ENCODE peak calls at places on chromosomes 2 and 18, in four cellular contexts. F is HS-5, W is GM04503, X is progenitor cell of endocrine pancreas. C is an unnamed sample.

GRCh38 chr2:219739061-219739460 is 111.6 kb downstream of the SLC4A3 start:
- DNase-seq in F (no peak), W (no peak), X (no peak), C (no peak)

GRCh38 chr2:10536569-10537133 is 88.5 kb upstream of the ODC1 start:
- DNase-seq in F (no peak), W (no peak), X (no peak), C (peak; percentile 40)

GRCh38 chr2:15678346-15678745 is 86.7 kb downstream of the DDX1 start:
- DNase-seq in F (no peak), W (no peak), X (no peak), C (no peak)

GRCh38 chr2:25041928-25042320 is at the start of gene EFR3B:
- DNase-seq in F (peak; percentile 51), W (peak; percentile 52), X (peak; percentile 91), C (peak; percentile 93)

GRCh38 chr2:45570671-45571334 is 40.3 kb downstream of the SRBD1 start:
- DNase-seq in F (no peak), W (no peak), X (no peak), C (peak; percentile 23)

GRCh38 chr2:202161106-202161836 is 77.1 kb downstream of the SUMO1 start:
- DNase-seq in F (no peak), W (no peak), X (no peak), C (peak; percentile 25)

GRCh38 chr2:203535078-203535783 is at the start of gene RAPH1:
- DNase-seq in F (peak; percentile 56), W (peak; percentile 25), X (peak; percentile 65), C (peak; percentile 89)

GRCh38 chr2:111247491-111247890 is 126.8 kb downstream of the BCL2L11 start:
- DNase-seq in F (no peak), W (no peak), X (no peak), C (no peak)

GRCh38 chr2:167471332-167471731 is 583.1 kb downstream of the XIRP2 start:
- DNase-seq in F (no peak), W (no peak), X (no peak), C (no peak)

GRCh38 chr2:221517362-221518121 is 54.6 kb downstream of the EPHA4 start:
- DNase-seq in F (peak; percentile 54), W (peak; percentile 62), X (no peak), C (peak; percentile 91)

GRCh38 chr18:9619545-9619944 is 5.2 kb upstream of the PPP4R1 start:
- DNase-seq in F (no peak), W (no peak), X (no peak), C (peak; percentile 55)

GRCh38 chr2:79292231-79292785 is 132.8 kb upstream of the REG3A start:
- DNase-seq in F (no peak), W (no peak), X (no peak), C (no peak)

GRCh38 chr18:25141796-25142365 is 210.1 kb downstream of the ZNF521 start:
- DNase-seq in F (no peak), W (no peak), X (no peak), C (no peak)

GRCh38 chr18:711330-711692 is 1.1 kb downstream of the ENOSF1 start:
- DNase-seq in F (no peak), W (no peak), X (no peak), C (no peak)

GRCh38 chr2:64863097-64863820 is 125.9 kb upstream of the SLC1A4 start:
- DNase-seq in F (no peak), W (no peak), X (no peak), C (no peak)

GRCh38 chr2:120832296-120833070 is 96.8 kb downstream of the GLI2 start:
- DNase-seq in F (no peak), W (no peak), X (no peak), C (no peak)

GRCh38 chr18:60984496-60984895 is 348.7 kb upstream of the CDH20 start:
- DNase-seq in F (peak; percentile 56), W (peak; percentile 1), X (no peak), C (no peak)

GRCh38 chr2:197915548-197916265 is 111.3 kb downstream of the PLCL1 start:
- DNase-seq in F (peak; percentile 59), W (peak; percentile 81), X (no peak), C (no peak)

GRCh38 chr18:74229005-74229404 is 62.8 kb downstream of the CYB5A start:
- DNase-seq in F (no peak), W (no peak), X (no peak), C (no peak)

GRCh38 chr18:3388323-3388722 is 61.6 kb upstream of the TGIF1 start:
- DNase-seq in F (no peak), W (no peak), X (no peak), C (no peak)

GRCh38 chr2:23465982-23466381 is 81.0 kb downstream of the KLHL29 start:
- DNase-seq in F (no peak), W (no peak), X (no peak), C (no peak)

GRCh38 chr2:203951366-203951902 is 14.9 kb downstream of the ICOS start:
- DNase-seq in F (no peak), W (no peak), X (no peak), C (no peak)

GRCh38 chr2:241036397-241036963 is 38.1 kb downstream of the SNED1 start:
- DNase-seq in F (no peak), W (no peak), X (no peak), C (peak; percentile 14)

GRCh38 chr2:168851674-168852320 is 38.4 kb downstream of the SPC25 start:
- DNase-seq in F (peak; percentile 45), W (peak; percentile 8), X (no peak), C (peak; percentile 91)

GRCh38 chr2:204507636-204508035 is 37.6 kb upstream of the PARD3B start:
- DNase-seq in F (no peak), W (no peak), X (no peak), C (no peak)

GRCh38 chr2:148930046-148930775 is 55.2 kb downstream of the KIF5C start:
- DNase-seq in F (peak; percentile 10), W (no peak), X (no peak), C (no peak)

GRCh38 chr2:181894381-181894780 is 2.9 kb downstream of the ITPRID2 start:
- DNase-seq in F (no peak), W (no peak), X (no peak), C (no peak)

GRCh38 chr2:219028996-219029828 is 12.1 kb downstream of the CFAP65 start:
- DNase-seq in F (no peak), W (no peak), X (no peak), C (no peak)

GRCh38 chr18:47558110-47558750 is 306.8 kb upstream of the SKOR2 start:
- DNase-seq in F (no peak), W (no peak), X (no peak), C (no peak)

GRCh38 chr2:67037655-67038054 is 359.5 kb upstream of the ETAA1 start:
- DNase-seq in F (no peak), W (no peak), X (peak; percentile 53), C (no peak)

GRCh38 chr2:9097239-9097638 is 93.8 kb upstream of the MBOAT2 start:
- DNase-seq in F (no peak), W (no peak), X (no peak), C (no peak)

GRCh38 chr2:157486596-157487270 is 42.8 kb upstream of the CYTIP start:
- DNase-seq in F (peak; percentile 53), W (no peak), X (no peak), C (peak; percentile 53)

GRCh38 chr18:47323158-47323557 is 71.7 kb upstream of the SKOR2 start:
- DNase-seq in F (peak; percentile 73), W (no peak), X (no peak), C (peak; percentile 3)

GRCh38 chr2:188629890-188630483 is 338.3 kb downstream of the GULP1 start:
- DNase-seq in F (no peak), W (no peak), X (no peak), C (no peak)

GRCh38 chr2:41400057-41400665 is 647.7 kb upstream of the PKDCC start:
- DNase-seq in F (no peak), W (no peak), X (no peak), C (peak; percentile 51)